ENCODE peak calls at places on chromosome 3, in ten cellular contexts. One of them, this sample, is unnamed.
A peak's percentile ranks its signal among the peaks of the same experiment; 100 is the strongest.

GRCh38 chr3:23701711-23702110 is 104.0 kb upstream of the UBE2E1 start:
- DNase-seq in foreskin fibroblast: no peak
- DNase-seq in fibroblast of lung: no peak
- DNase-seq in GM06990: no peak
- DNase-seq in heart right ventricle: no peak
- DNase-seq in endothelial cell: no peak
- DNase-seq in psoas muscle: no peak
- DNase-seq in OCI-LY7: peak; percentile 72
- DNase-seq in BE2C: no peak
- DNase-seq in astrocyte: no peak
- DNase-seq in this sample: no peak

GRCh38 chr3:77906102-77906709 is 866.3 kb downstream of the ROBO2 start:
- DNase-seq in astrocyte: peak; percentile 51
- DNase-seq in psoas muscle: no peak
- DNase-seq in endothelial cell: no peak
- DNase-seq in fibroblast of lung: no peak
- DNase-seq in foreskin fibroblast: no peak
- DNase-seq in BE2C: no peak
- DNase-seq in GM06990: no peak
- DNase-seq in heart right ventricle: no peak
- DNase-seq in OCI-LY7: no peak
- DNase-seq in this sample: no peak

GRCh38 chr3:28860307-28860706 is 420.6 kb upstream of the RBMS3 start:
- DNase-seq in psoas muscle: peak; percentile 67
- DNase-seq in heart right ventricle: no peak
- DNase-seq in OCI-LY7: no peak
- DNase-seq in BE2C: no peak
- DNase-seq in GM06990: no peak
- DNase-seq in foreskin fibroblast: peak; percentile 65
- DNase-seq in endothelial cell: no peak
- DNase-seq in astrocyte: no peak
- DNase-seq in fibroblast of lung: peak; percentile 43
- DNase-seq in this sample: peak; percentile 7

GRCh38 chr3:134242649-134243637 is 7.7 kb downstream of the RYK start:
- DNase-seq in OCI-LY7: no peak
- DNase-seq in heart right ventricle: no peak
- DNase-seq in GM06990: no peak
- DNase-seq in astrocyte: peak; percentile 89
- DNase-seq in endothelial cell: no peak
- DNase-seq in fibroblast of lung: peak; percentile 92
- DNase-seq in foreskin fibroblast: peak; percentile 94
- DNase-seq in psoas muscle: no peak
- DNase-seq in BE2C: no peak
- DNase-seq in this sample: peak; percentile 96

GRCh38 chr3:177646749-177647148 is 449.5 kb upstream of the TBL1XR1 start:
- DNase-seq in foreskin fibroblast: no peak
- DNase-seq in fibroblast of lung: no peak
- DNase-seq in heart right ventricle: no peak
- DNase-seq in GM06990: no peak
- DNase-seq in BE2C: no peak
- DNase-seq in psoas muscle: no peak
- DNase-seq in endothelial cell: no peak
- DNase-seq in astrocyte: no peak
- DNase-seq in OCI-LY7: peak; percentile 8
- DNase-seq in this sample: no peak

GRCh38 chr3:52250122-52250521 is 4.6 kb downstream of the PPM1M start:
- DNase-seq in BE2C: no peak
- DNase-seq in foreskin fibroblast: no peak
- DNase-seq in astrocyte: no peak
- DNase-seq in psoas muscle: no peak
- DNase-seq in GM06990: no peak
- DNase-seq in OCI-LY7: no peak
- DNase-seq in fibroblast of lung: no peak
- DNase-seq in heart right ventricle: no peak
- DNase-seq in endothelial cell: no peak
- DNase-seq in this sample: no peak

GRCh38 chr3:49626796-49627195 is 47.4 kb upstream of the APEH start:
- DNase-seq in fibroblast of lung: no peak
- DNase-seq in foreskin fibroblast: no peak
- DNase-seq in BE2C: no peak
- DNase-seq in OCI-LY7: no peak
- DNase-seq in heart right ventricle: no peak
- DNase-seq in astrocyte: no peak
- DNase-seq in psoas muscle: no peak
- DNase-seq in endothelial cell: no peak
- DNase-seq in GM06990: no peak
- DNase-seq in this sample: no peak

GRCh38 chr3:189756651-189757078 is 125.5 kb downstream of the TP63 start:
- DNase-seq in OCI-LY7: no peak
- DNase-seq in astrocyte: no peak
- DNase-seq in psoas muscle: no peak
- DNase-seq in BE2C: no peak
- DNase-seq in GM06990: peak; percentile 24
- DNase-seq in endothelial cell: no peak
- DNase-seq in heart right ventricle: no peak
- DNase-seq in fibroblast of lung: no peak
- DNase-seq in foreskin fibroblast: no peak
- DNase-seq in this sample: no peak

GRCh38 chr3:167653750-167654149 is at the start of gene WDR49:
- DNase-seq in fibroblast of lung: no peak
- DNase-seq in heart right ventricle: peak; percentile 8
- DNase-seq in psoas muscle: no peak
- DNase-seq in BE2C: no peak
- DNase-seq in OCI-LY7: peak; percentile 31
- DNase-seq in endothelial cell: no peak
- DNase-seq in GM06990: no peak
- DNase-seq in foreskin fibroblast: no peak
- DNase-seq in astrocyte: no peak
- DNase-seq in this sample: no peak

DNA sequence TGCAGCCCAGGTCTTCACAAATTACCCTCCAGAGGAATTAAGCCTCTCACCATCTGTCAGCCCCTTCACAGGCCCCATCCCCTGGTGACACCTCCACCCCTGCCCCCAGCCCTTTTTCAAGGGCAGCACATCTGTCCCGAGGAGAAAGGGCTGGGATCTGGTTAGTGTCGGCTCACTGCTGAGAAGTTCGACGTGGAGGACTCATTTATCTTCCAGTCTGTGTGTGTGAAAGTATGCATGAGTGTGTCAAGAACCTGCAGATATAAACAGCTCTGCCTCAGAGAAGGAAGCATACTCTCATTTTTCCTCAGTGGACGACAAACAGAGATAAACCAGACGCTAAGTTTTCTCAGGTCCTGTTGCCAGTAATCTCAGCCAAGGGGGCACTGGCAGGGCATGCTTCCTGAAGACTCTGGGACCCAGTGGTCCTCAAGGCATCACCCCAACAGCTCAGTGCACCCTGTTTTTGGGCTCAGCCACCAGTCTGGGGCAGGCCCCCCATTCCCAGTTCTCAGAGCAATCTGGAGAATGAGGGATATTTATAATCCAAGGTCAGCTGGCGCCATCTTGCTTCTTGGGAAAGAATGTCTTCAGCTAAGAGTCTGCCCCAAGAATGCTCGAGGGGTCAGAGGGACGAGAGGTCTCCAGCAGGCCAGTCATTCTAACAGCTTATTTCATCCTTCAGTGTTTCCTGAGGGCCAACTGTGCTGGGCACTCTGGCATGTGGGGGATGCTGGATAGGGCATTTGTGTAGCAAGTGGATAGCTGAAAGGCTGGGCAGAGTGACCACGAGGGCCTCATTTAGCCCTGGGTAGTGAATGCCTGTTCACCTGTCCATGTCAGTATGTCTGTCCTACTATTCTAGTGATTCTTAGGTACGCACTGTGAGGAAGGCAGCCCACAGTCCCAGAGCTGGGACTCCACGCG is 73.6 kb downstream of the ADCY5 start:
- DNase-seq in BE2C: no peak
- DNase-seq in endothelial cell: no peak
- DNase-seq in OCI-LY7: no peak
- DNase-seq in psoas muscle: no peak
- DNase-seq in heart right ventricle: peak; percentile 48
- DNase-seq in fibroblast of lung: no peak
- DNase-seq in foreskin fibroblast: no peak
- DNase-seq in GM06990: no peak
- DNase-seq in astrocyte: no peak
- DNase-seq in this sample: no peak
- TF ChIP-seq CTCF in BE2C: peak; percentile 6
- TF ChIP-seq CTCF in endothelial cell: no peak
- TF ChIP-seq CTCF in OCI-LY7: no peak
- TF ChIP-seq CTCF in psoas muscle: no peak
- TF ChIP-seq CTCF in heart right ventricle: peak; percentile 17
- TF ChIP-seq CTCF in fibroblast of lung: no peak
- TF ChIP-seq CTCF in foreskin fibroblast: no peak
- TF ChIP-seq CTCF in GM06990: no peak
- TF ChIP-seq CTCF in astrocyte: no peak
- TF ChIP-seq CTCF in this sample: no peak

GRCh38 chr3:67419779-67420178 is 234.6 kb downstream of the SUCLG2 start:
- DNase-seq in endothelial cell: no peak
- DNase-seq in OCI-LY7: no peak
- DNase-seq in psoas muscle: no peak
- DNase-seq in heart right ventricle: no peak
- DNase-seq in foreskin fibroblast: no peak
- DNase-seq in BE2C: no peak
- DNase-seq in GM06990: no peak
- DNase-seq in fibroblast of lung: no peak
- DNase-seq in astrocyte: no peak
- DNase-seq in this sample: no peak

GRCh38 chr3:67418539-67419529 is 235.6 kb downstream of the SUCLG2 start:
- DNase-seq in psoas muscle: no peak
- DNase-seq in GM06990: no peak
- DNase-seq in heart right ventricle: peak; percentile 25
- DNase-seq in endothelial cell: no peak
- DNase-seq in BE2C: no peak
- DNase-seq in foreskin fibroblast: peak; percentile 7
- DNase-seq in astrocyte: peak; percentile 13
- DNase-seq in fibroblast of lung: no peak
- DNase-seq in OCI-LY7: no peak
- DNase-seq in this sample: peak; percentile 16

GRCh38 chr3:67414740-67415139 is 239.7 kb downstream of the SUCLG2 start:
- DNase-seq in psoas muscle: no peak
- DNase-seq in OCI-LY7: no peak
- DNase-seq in astrocyte: no peak
- DNase-seq in GM06990: no peak
- DNase-seq in endothelial cell: no peak
- DNase-seq in foreskin fibroblast: peak; percentile 38
- DNase-seq in fibroblast of lung: peak; percentile 25
- DNase-seq in heart right ventricle: no peak
- DNase-seq in BE2C: no peak
- DNase-seq in this sample: peak; percentile 10

GRCh38 chr3:67415504-67415903 is 238.9 kb downstream of the SUCLG2 start:
- DNase-seq in foreskin fibroblast: peak; percentile 80
- DNase-seq in fibroblast of lung: peak; percentile 21
- DNase-seq in endothelial cell: no peak
- DNase-seq in psoas muscle: no peak
- DNase-seq in astrocyte: peak; percentile 38
- DNase-seq in OCI-LY7: no peak
- DNase-seq in BE2C: no peak
- DNase-seq in heart right ventricle: no peak
- DNase-seq in GM06990: no peak
- DNase-seq in this sample: peak; percentile 54

GRCh38 chr3:67416703-67417102 is 237.7 kb downstream of the SUCLG2 start:
- DNase-seq in BE2C: no peak
- DNase-seq in psoas muscle: no peak
- DNase-seq in foreskin fibroblast: no peak
- DNase-seq in astrocyte: no peak
- DNase-seq in GM06990: no peak
- DNase-seq in endothelial cell: no peak
- DNase-seq in fibroblast of lung: no peak
- DNase-seq in heart right ventricle: no peak
- DNase-seq in OCI-LY7: no peak
- DNase-seq in this sample: peak; percentile 10
- TF ChIP-seq CTCF in BE2C: no peak
- TF ChIP-seq CTCF in psoas muscle: no peak
- TF ChIP-seq CTCF in foreskin fibroblast: no peak
- TF ChIP-seq CTCF in astrocyte: peak; percentile 10
- TF ChIP-seq CTCF in GM06990: no peak
- TF ChIP-seq CTCF in endothelial cell: no peak
- TF ChIP-seq CTCF in fibroblast of lung: no peak
- TF ChIP-seq CTCF in heart right ventricle: no peak
- TF ChIP-seq CTCF in OCI-LY7: peak; percentile 14
- TF ChIP-seq CTCF in this sample: peak; percentile 8

GRCh38 chr3:105365171-105365535 is 1.6 kb upstream of the ALCAM start:
- DNase-seq in GM06990: no peak
- DNase-seq in endothelial cell: no peak
- DNase-seq in OCI-LY7: no peak
- DNase-seq in BE2C: no peak
- DNase-seq in foreskin fibroblast: peak; percentile 41
- DNase-seq in heart right ventricle: no peak
- DNase-seq in astrocyte: no peak
- DNase-seq in fibroblast of lung: no peak
- DNase-seq in psoas muscle: no peak
- DNase-seq in this sample: no peak

GRCh38 chr3:105367063-105367405 is 325 bp downstream of the ALCAM start:
- DNase-seq in BE2C: peak; percentile 47
- DNase-seq in heart right ventricle: no peak
- DNase-seq in psoas muscle: no peak
- DNase-seq in GM06990: peak; percentile 70
- DNase-seq in fibroblast of lung: no peak
- DNase-seq in OCI-LY7: peak; percentile 33
- DNase-seq in foreskin fibroblast: peak; percentile 46
- DNase-seq in endothelial cell: peak; percentile 36
- DNase-seq in astrocyte: no peak
- DNase-seq in this sample: no peak

GRCh38 chr3:105366302-105367062 is at the start of gene ALCAM:
- DNase-seq in BE2C: peak; percentile 99
- DNase-seq in fibroblast of lung: peak; percentile 99
- DNase-seq in endothelial cell: peak; percentile 91
- DNase-seq in GM06990: peak; percentile 94
- DNase-seq in OCI-LY7: peak; percentile 91
- DNase-seq in psoas muscle: peak; percentile 88
- DNase-seq in foreskin fibroblast: peak; percentile 100
- DNase-seq in astrocyte: peak; percentile 98
- DNase-seq in heart right ventricle: peak; percentile 81
- DNase-seq in this sample: peak; percentile 98

GRCh38 chr3:105364113-105364512 is 2.6 kb upstream of the ALCAM start:
- DNase-seq in psoas muscle: no peak
- DNase-seq in foreskin fibroblast: peak; percentile 75
- DNase-seq in BE2C: no peak
- DNase-seq in endothelial cell: no peak
- DNase-seq in astrocyte: peak; percentile 68
- DNase-seq in OCI-LY7: no peak
- DNase-seq in fibroblast of lung: peak; percentile 63
- DNase-seq in GM06990: no peak
- DNase-seq in heart right ventricle: no peak
- DNase-seq in this sample: peak; percentile 62

GRCh38 chr3:105365536-105366301 is 990 bp upstream of the ALCAM start:
- DNase-seq in fibroblast of lung: peak; percentile 77
- DNase-seq in endothelial cell: no peak
- DNase-seq in heart right ventricle: no peak
- DNase-seq in OCI-LY7: peak; percentile 23
- DNase-seq in astrocyte: peak; percentile 63
- DNase-seq in BE2C: peak; percentile 42
- DNase-seq in psoas muscle: no peak
- DNase-seq in GM06990: no peak
- DNase-seq in foreskin fibroblast: peak; percentile 75
- DNase-seq in this sample: peak; percentile 77
- TF ChIP-seq CTCF in fibroblast of lung: no peak
- TF ChIP-seq CTCF in endothelial cell: no peak
- TF ChIP-seq CTCF in heart right ventricle: no peak
- TF ChIP-seq CTCF in OCI-LY7: no peak
- TF ChIP-seq CTCF in astrocyte: no peak
- TF ChIP-seq CTCF in BE2C: peak; percentile 8
- TF ChIP-seq CTCF in psoas muscle: no peak
- TF ChIP-seq CTCF in GM06990: peak; percentile 5
- TF ChIP-seq CTCF in foreskin fibroblast: no peak
- TF ChIP-seq CTCF in this sample: no peak

GRCh38 chr3:132180337-132180791 is 136.8 kb upstream of the ACP3 start:
- DNase-seq in psoas muscle: no peak
- DNase-seq in BE2C: peak; percentile 18
- DNase-seq in fibroblast of lung: peak; percentile 76
- DNase-seq in astrocyte: peak; percentile 34
- DNase-seq in endothelial cell: peak; percentile 31
- DNase-seq in GM06990: no peak
- DNase-seq in OCI-LY7: peak; percentile 58
- DNase-seq in foreskin fibroblast: peak; percentile 81
- DNase-seq in heart right ventricle: no peak
- DNase-seq in this sample: peak; percentile 72
- TF ChIP-seq CTCF in psoas muscle: peak; percentile 28
- TF ChIP-seq CTCF in BE2C: peak; percentile 70
- TF ChIP-seq CTCF in fibroblast of lung: peak; percentile 51
- TF ChIP-seq CTCF in astrocyte: peak; percentile 65
- TF ChIP-seq CTCF in endothelial cell: peak; percentile 57
- TF ChIP-seq CTCF in GM06990: peak; percentile 48
- TF ChIP-seq CTCF in OCI-LY7: peak; percentile 79
- TF ChIP-seq CTCF in foreskin fibroblast: peak; percentile 36
- TF ChIP-seq CTCF in heart right ventricle: peak; percentile 62
- TF ChIP-seq CTCF in this sample: peak; percentile 62

This sample was measured in fibroblast of mammary gland.